ENCODE peak calls at places on chromosomes 7 and 10, in seven cellular contexts. W, N, C, I, E, K and V are unnamed samples.
A peak's percentile ranks its signal among the peaks of the same experiment; 100 is the strongest.

GRCh38 chr7:156473476-156474240 is 166.9 kb upstream of the RNF32 start:
- DNase-seq in W (peak; percentile 22), N (no peak), C (no peak), I (peak; percentile 43), E (no peak), K (peak; percentile 50), V (no peak)

GRCh38 chr10:104732222-104732621 is 91.1 kb downstream of the SORCS3 start:
- DNase-seq in W (no peak), N (no peak), C (no peak), I (no peak), E (no peak), K (no peak), V (no peak)

GRCh38 chr7:158779061-158779992 is 50.0 kb downstream of the ESYT2 start:
- DNase-seq in W (no peak), N (no peak), C (no peak), I (no peak), E (no peak), K (no peak), V (no peak)

GRCh38 chr7:36514289-36515243 is 124.9 kb downstream of the ANLN start:
- DNase-seq in W (no peak), N (no peak), C (no peak), I (no peak), E (no peak), K (no peak), V (no peak)

GRCh38 chr10:80462986-80463741 is 9.1 kb downstream of the TSPAN14 start:
- DNase-seq in W (no peak), N (no peak), C (peak; percentile 75), I (no peak), E (no peak), K (no peak), V (peak; percentile 82)

GRCh38 chr7:148854975-148855374 is 29.1 kb downstream of the EZH2 start:
- DNase-seq in W (no peak), N (no peak), C (no peak), I (no peak), E (no peak), K (no peak), V (no peak)

GRCh38 chr10:52954407-52954806 is 181.8 kb upstream of the MBL2 start:
- DNase-seq in W (no peak), N (no peak), C (no peak), I (no peak), E (no peak), K (no peak), V (no peak)

GRCh38 chr10:72499697-72500096 is 126.2 kb downstream of the MICU1 start:
- DNase-seq in W (no peak), N (no peak), C (no peak), I (no peak), E (no peak), K (no peak), V (no peak)

GRCh38 chr7:155844019-155844453 is 31.8 kb upstream of the SHH start:
- DNase-seq in W (no peak), N (no peak), C (no peak), I (no peak), E (no peak), K (no peak), V (no peak)

GRCh38 chr7:16026253-16027020 is 340.0 kb upstream of the MEOX2 start:
- DNase-seq in W (no peak), N (no peak), C (no peak), I (no peak), E (no peak), K (peak; percentile 64), V (no peak)

GRCh38 chr7:141754939-141755338 is 9.0 kb upstream of the TAS2R3 start:
- DNase-seq in W (no peak), N (no peak), C (peak; percentile 9), I (no peak), E (no peak), K (no peak), V (no peak)